ENCODE peak calls at places on chromosomes 12 and 14, in ten cellular contexts. One of them, this sample, is unnamed.

GRCh38 chr12:95325501-95325900 is 107.9 kb downstream of the VEZT start:
- DNase-seq in hepatocyte: no peak
- DNase-seq in GM23248: no peak
- DNase-seq in CD4-positive, CD25-positive, alpha-beta regulatory T cell: no peak
- DNase-seq in A549: no peak
- DNase-seq in endodermal cell: no peak
- DNase-seq in brain microvascular endothelial cell: no peak
- DNase-seq in lung: no peak
- DNase-seq in IMR-90: no peak
- DNase-seq in CD8-positive, alpha-beta T cell: no peak
- DNase-seq in this sample: no peak

GRCh38 chr12:6213969-6214368 is 13.8 kb downstream of the CD9 start:
- DNase-seq in hepatocyte: no peak
- DNase-seq in GM23248: peak
- DNase-seq in CD4-positive, CD25-positive, alpha-beta regulatory T cell: no peak
- DNase-seq in A549: no peak
- DNase-seq in endodermal cell: no peak
- DNase-seq in brain microvascular endothelial cell: no peak
- DNase-seq in lung: no peak
- DNase-seq in IMR-90: no peak
- DNase-seq in CD8-positive, alpha-beta T cell: no peak
- DNase-seq in this sample: no peak

GRCh38 chr14:52325126-52325525 is 11.0 kb downstream of the PTGER2 start:
- DNase-seq in hepatocyte: no peak
- DNase-seq in GM23248: peak
- DNase-seq in CD4-positive, CD25-positive, alpha-beta regulatory T cell: peak
- DNase-seq in A549: no peak
- DNase-seq in endodermal cell: no peak
- DNase-seq in brain microvascular endothelial cell: no peak
- DNase-seq in lung: no peak
- DNase-seq in IMR-90: peak
- DNase-seq in CD8-positive, alpha-beta T cell: no peak
- DNase-seq in this sample: no peak

GRCh38 chr12:89573081-89573810 is 47.4 kb upstream of the POC1B start:
- DNase-seq in hepatocyte: no peak
- DNase-seq in GM23248: peak
- DNase-seq in CD4-positive, CD25-positive, alpha-beta regulatory T cell: no peak
- DNase-seq in A549: no peak
- DNase-seq in endodermal cell: no peak
- DNase-seq in brain microvascular endothelial cell: no peak
- DNase-seq in lung: no peak
- DNase-seq in IMR-90: no peak
- DNase-seq in CD8-positive, alpha-beta T cell: no peak
- DNase-seq in this sample: no peak

GRCh38 chr12:46390304-46390703 is 17.7 kb upstream of the SLC38A2 start:
- DNase-seq in hepatocyte: no peak
- DNase-seq in GM23248: no peak
- DNase-seq in CD4-positive, CD25-positive, alpha-beta regulatory T cell: no peak
- DNase-seq in A549: no peak
- DNase-seq in endodermal cell: no peak
- DNase-seq in brain microvascular endothelial cell: no peak
- DNase-seq in lung: no peak
- DNase-seq in IMR-90: no peak
- DNase-seq in CD8-positive, alpha-beta T cell: no peak
- DNase-seq in this sample: no peak

GRCh38 chr12:24861751-24862575 is 86.9 kb downstream of the BCAT1 start:
- DNase-seq in hepatocyte: peak
- DNase-seq in GM23248: no peak
- DNase-seq in CD4-positive, CD25-positive, alpha-beta regulatory T cell: no peak
- DNase-seq in A549: no peak
- DNase-seq in endodermal cell: no peak
- DNase-seq in brain microvascular endothelial cell: peak
- DNase-seq in lung: peak
- DNase-seq in IMR-90: peak
- DNase-seq in CD8-positive, alpha-beta T cell: no peak
- DNase-seq in this sample: peak

GRCh38 chr14:35161231-35161630 is 38.9 kb downstream of the PRORP start:
- DNase-seq in hepatocyte: peak
- DNase-seq in GM23248: no peak
- DNase-seq in CD4-positive, CD25-positive, alpha-beta regulatory T cell: no peak
- DNase-seq in A549: no peak
- DNase-seq in endodermal cell: no peak
- DNase-seq in brain microvascular endothelial cell: peak
- DNase-seq in lung: no peak
- DNase-seq in IMR-90: peak
- DNase-seq in CD8-positive, alpha-beta T cell: no peak
- DNase-seq in this sample: no peak

GRCh38 chr12:14954269-14954668 is 7.1 kb downstream of the ARHGDIB start:
- DNase-seq in hepatocyte: no peak
- DNase-seq in GM23248: no peak
- DNase-seq in CD4-positive, CD25-positive, alpha-beta regulatory T cell: peak
- DNase-seq in A549: no peak
- DNase-seq in endodermal cell: no peak
- DNase-seq in brain microvascular endothelial cell: no peak
- DNase-seq in lung: no peak
- DNase-seq in IMR-90: no peak
- DNase-seq in CD8-positive, alpha-beta T cell: no peak
- DNase-seq in this sample: no peak

GRCh38 chr12:51217133-51217967 is 512 bp downstream of the POU6F1 start:
- DNase-seq in hepatocyte: peak
- DNase-seq in GM23248: peak
- DNase-seq in CD4-positive, CD25-positive, alpha-beta regulatory T cell: peak
- DNase-seq in A549: peak
- DNase-seq in endodermal cell: peak
- DNase-seq in brain microvascular endothelial cell: peak
- DNase-seq in lung: peak
- DNase-seq in IMR-90: no peak
- DNase-seq in CD8-positive, alpha-beta T cell: peak
- DNase-seq in this sample: peak

GRCh38 chr12:69655616-69656336 is 43.3 kb downstream of the BEST3 start:
- DNase-seq in hepatocyte: peak
- DNase-seq in GM23248: peak
- DNase-seq in CD4-positive, CD25-positive, alpha-beta regulatory T cell: no peak
- DNase-seq in A549: no peak
- DNase-seq in endodermal cell: no peak
- DNase-seq in brain microvascular endothelial cell: peak
- DNase-seq in lung: no peak
- DNase-seq in IMR-90: peak
- DNase-seq in CD8-positive, alpha-beta T cell: no peak
- DNase-seq in this sample: no peak

GRCh38 chr12:27814411-27814810 is 34.4 kb upstream of the MANSC4 start:
- DNase-seq in hepatocyte: no peak
- DNase-seq in GM23248: peak
- DNase-seq in CD4-positive, CD25-positive, alpha-beta regulatory T cell: peak
- DNase-seq in A549: no peak
- DNase-seq in endodermal cell: no peak
- DNase-seq in brain microvascular endothelial cell: no peak
- DNase-seq in lung: no peak
- DNase-seq in IMR-90: no peak
- DNase-seq in CD8-positive, alpha-beta T cell: no peak
- DNase-seq in this sample: no peak

GRCh38 chr12:89882051-89882450 is 173.4 kb upstream of the ATP2B1 start:
- DNase-seq in hepatocyte: peak
- DNase-seq in GM23248: peak
- DNase-seq in CD4-positive, CD25-positive, alpha-beta regulatory T cell: peak
- DNase-seq in A549: no peak
- DNase-seq in endodermal cell: no peak
- DNase-seq in brain microvascular endothelial cell: peak
- DNase-seq in lung: no peak
- DNase-seq in IMR-90: peak
- DNase-seq in CD8-positive, alpha-beta T cell: no peak
- DNase-seq in this sample: no peak

GRCh38 chr12:123655420-123655819 is 15.5 kb upstream of the TCTN2 start:
- DNase-seq in hepatocyte: no peak
- DNase-seq in GM23248: no peak
- DNase-seq in CD4-positive, CD25-positive, alpha-beta regulatory T cell: no peak
- DNase-seq in A549: no peak
- DNase-seq in endodermal cell: no peak
- DNase-seq in brain microvascular endothelial cell: no peak
- DNase-seq in lung: no peak
- DNase-seq in IMR-90: no peak
- DNase-seq in CD8-positive, alpha-beta T cell: no peak
- DNase-seq in this sample: no peak

GRCh38 chr14:63650336-63650952 is 8.8 kb upstream of the WDR89 start:
- DNase-seq in hepatocyte: no peak
- DNase-seq in GM23248: peak
- DNase-seq in CD4-positive, CD25-positive, alpha-beta regulatory T cell: peak
- DNase-seq in A549: no peak
- DNase-seq in endodermal cell: no peak
- DNase-seq in brain microvascular endothelial cell: no peak
- DNase-seq in lung: peak
- DNase-seq in IMR-90: peak
- DNase-seq in CD8-positive, alpha-beta T cell: peak
- DNase-seq in this sample: peak

GRCh38 chr14:68800361-68800760 is 7.5 kb upstream of the ZFP36L1 start:
- DNase-seq in hepatocyte: no peak
- DNase-seq in GM23248: peak
- DNase-seq in CD4-positive, CD25-positive, alpha-beta regulatory T cell: no peak
- DNase-seq in A549: no peak
- DNase-seq in endodermal cell: no peak
- DNase-seq in brain microvascular endothelial cell: no peak
- DNase-seq in lung: no peak
- DNase-seq in IMR-90: no peak
- DNase-seq in CD8-positive, alpha-beta T cell: no peak
- DNase-seq in this sample: no peak

GRCh38 chr12:113130457-113131135 is 5.0 kb downstream of the RASAL1 start:
- DNase-seq in hepatocyte: no peak
- DNase-seq in GM23248: peak
- DNase-seq in CD4-positive, CD25-positive, alpha-beta regulatory T cell: no peak
- DNase-seq in A549: no peak
- DNase-seq in endodermal cell: peak
- DNase-seq in brain microvascular endothelial cell: no peak
- DNase-seq in lung: no peak
- DNase-seq in IMR-90: no peak
- DNase-seq in CD8-positive, alpha-beta T cell: no peak
- DNase-seq in this sample: no peak

GRCh38 chr12:95674631-95675030 is 115.9 kb downstream of the NTN4 start:
- DNase-seq in hepatocyte: peak
- DNase-seq in GM23248: peak
- DNase-seq in CD4-positive, CD25-positive, alpha-beta regulatory T cell: no peak
- DNase-seq in A549: no peak
- DNase-seq in endodermal cell: no peak
- DNase-seq in brain microvascular endothelial cell: peak
- DNase-seq in lung: no peak
- DNase-seq in IMR-90: no peak
- DNase-seq in CD8-positive, alpha-beta T cell: no peak
- DNase-seq in this sample: no peak

GRCh38 chr14:90460136-90460535 is 63.3 kb downstream of the CALM1 start:
- DNase-seq in hepatocyte: no peak
- DNase-seq in GM23248: no peak
- DNase-seq in CD4-positive, CD25-positive, alpha-beta regulatory T cell: no peak
- DNase-seq in A549: no peak
- DNase-seq in endodermal cell: no peak
- DNase-seq in brain microvascular endothelial cell: peak
- DNase-seq in lung: no peak
- DNase-seq in IMR-90: peak
- DNase-seq in CD8-positive, alpha-beta T cell: no peak
- DNase-seq in this sample: no peak

DNA sequence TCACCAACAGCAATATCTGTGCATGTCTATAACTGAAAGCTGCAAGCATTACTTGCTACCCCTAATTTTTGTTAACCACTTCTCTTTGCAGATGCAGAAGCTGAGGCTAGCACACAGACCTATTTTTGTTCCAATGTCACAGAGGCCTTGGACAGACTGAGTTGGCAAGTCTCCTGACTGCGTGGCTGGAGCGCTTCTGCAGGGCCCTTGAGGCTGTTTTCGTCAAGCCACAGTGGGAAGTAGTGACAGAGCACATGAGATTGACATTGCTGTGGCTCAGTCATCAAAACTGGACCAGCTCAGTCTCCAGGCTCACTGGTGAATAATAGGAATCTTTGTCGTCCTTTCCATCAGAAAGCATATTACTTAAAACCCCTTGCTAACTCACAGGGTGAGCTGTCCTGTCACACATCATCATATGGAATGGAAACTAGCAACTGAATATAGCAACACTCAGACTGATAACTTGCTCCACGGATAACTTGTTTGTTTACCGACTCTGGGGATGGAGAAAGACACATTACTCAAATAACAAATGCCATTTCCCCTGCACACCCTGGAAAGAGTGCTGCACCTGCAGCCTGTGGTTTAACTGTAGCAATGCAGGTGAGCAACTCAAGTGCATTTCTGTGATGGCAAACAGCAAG is 43.6 kb upstream of the DDX11 start:
- DNase-seq in hepatocyte: no peak
- DNase-seq in GM23248: no peak
- DNase-seq in CD4-positive, CD25-positive, alpha-beta regulatory T cell: no peak
- DNase-seq in A549: no peak
- DNase-seq in endodermal cell: peak
- DNase-seq in brain microvascular endothelial cell: no peak
- DNase-seq in lung: no peak
- DNase-seq in IMR-90: no peak
- DNase-seq in CD8-positive, alpha-beta T cell: no peak
- DNase-seq in this sample: no peak
- H3K27ac ChIP-seq in hepatocyte: no peak
- H3K27ac ChIP-seq in GM23248: no peak
- H3K27ac ChIP-seq in CD4-positive, CD25-positive, alpha-beta regulatory T cell: no peak
- H3K27ac ChIP-seq in A549: no peak
- H3K27ac ChIP-seq in endodermal cell: no peak
- H3K27ac ChIP-seq in brain microvascular endothelial cell: no peak
- H3K27ac ChIP-seq in lung: no peak
- H3K27ac ChIP-seq in IMR-90: no peak
- H3K27ac ChIP-seq in CD8-positive, alpha-beta T cell: no peak
- H3K27ac ChIP-seq in this sample: no peak

GRCh38 chr12:13376627-13377373 is 180.3 kb downstream of the EMP1 start:
- DNase-seq in hepatocyte: peak
- DNase-seq in GM23248: no peak
- DNase-seq in CD4-positive, CD25-positive, alpha-beta regulatory T cell: no peak
- DNase-seq in A549: no peak
- DNase-seq in endodermal cell: no peak
- DNase-seq in brain microvascular endothelial cell: no peak
- DNase-seq in lung: no peak
- DNase-seq in IMR-90: no peak
- DNase-seq in CD8-positive, alpha-beta T cell: no peak
- DNase-seq in this sample: no peak
- H3K4me3 ChIP-seq in hepatocyte: no peak
- H3K4me3 ChIP-seq in GM23248: no peak
- H3K4me3 ChIP-seq in CD4-positive, CD25-positive, alpha-beta regulatory T cell: no peak
- H3K4me3 ChIP-seq in A549: no peak
- H3K4me3 ChIP-seq in endodermal cell: no peak
- H3K4me3 ChIP-seq in brain microvascular endothelial cell: no peak
- H3K4me3 ChIP-seq in lung: no peak
- H3K4me3 ChIP-seq in IMR-90: no peak
- H3K4me3 ChIP-seq in CD8-positive, alpha-beta T cell: no peak
- H3K4me3 ChIP-seq in this sample: no peak

GRCh38 chr12:9112076-9112853 is 3.5 kb downstream of the A2M start:
- DNase-seq in hepatocyte: no peak
- DNase-seq in GM23248: no peak
- DNase-seq in CD4-positive, CD25-positive, alpha-beta regulatory T cell: no peak
- DNase-seq in A549: no peak
- DNase-seq in endodermal cell: no peak
- DNase-seq in brain microvascular endothelial cell: no peak
- DNase-seq in lung: no peak
- DNase-seq in IMR-90: no peak
- DNase-seq in CD8-positive, alpha-beta T cell: no peak
- DNase-seq in this sample: no peak
- H3K27ac ChIP-seq in hepatocyte: no peak
- H3K27ac ChIP-seq in GM23248: no peak
- H3K27ac ChIP-seq in CD4-positive, CD25-positive, alpha-beta regulatory T cell: no peak
- H3K27ac ChIP-seq in A549: no peak
- H3K27ac ChIP-seq in endodermal cell: no peak
- H3K27ac ChIP-seq in brain microvascular endothelial cell: no peak
- H3K27ac ChIP-seq in lung: peak
- H3K27ac ChIP-seq in IMR-90: no peak
- H3K27ac ChIP-seq in CD8-positive, alpha-beta T cell: no peak
- H3K27ac ChIP-seq in this sample: no peak

GRCh38 chr12:78887008-78887407 is 22.4 kb downstream of the SYT1 start:
- DNase-seq in hepatocyte: no peak
- DNase-seq in GM23248: peak
- DNase-seq in CD4-positive, CD25-positive, alpha-beta regulatory T cell: no peak
- DNase-seq in A549: peak
- DNase-seq in endodermal cell: peak
- DNase-seq in brain microvascular endothelial cell: peak
- DNase-seq in lung: no peak
- DNase-seq in IMR-90: peak
- DNase-seq in CD8-positive, alpha-beta T cell: no peak
- DNase-seq in this sample: no peak
- H3K4me3 ChIP-seq in hepatocyte: no peak
- H3K4me3 ChIP-seq in GM23248: peak
- H3K4me3 ChIP-seq in CD4-positive, CD25-positive, alpha-beta regulatory T cell: no peak
- H3K4me3 ChIP-seq in A549: peak
- H3K4me3 ChIP-seq in endodermal cell: no peak
- H3K4me3 ChIP-seq in brain microvascular endothelial cell: peak
- H3K4me3 ChIP-seq in lung: no peak
- H3K4me3 ChIP-seq in IMR-90: no peak
- H3K4me3 ChIP-seq in CD8-positive, alpha-beta T cell: no peak
- H3K4me3 ChIP-seq in this sample: no peak

This sample was measured in pancreas.